ENCODE peak calls at places on chromosomes 12 and 14, in nine cellular contexts. One of them, this sample, is unnamed.
A peak's percentile ranks its signal among the peaks of the same experiment; 100 is the strongest.

GRCh38 chr12:105334568-105334967 is 4.1 kb downstream of the C12orf75 start:
- DNase-seq in HuH-7.5: no peak
- DNase-seq in effector memory CD8-positive, alpha-beta T cell: no peak
- DNase-seq in germinal center: no peak
- DNase-seq in H4: no peak
- DNase-seq in NT2/D1: no peak
- DNase-seq in AG09309: no peak
- DNase-seq in lower leg skin: no peak
- DNase-seq in GM23248: peak; percentile 84
- DNase-seq in this sample: no peak

GRCh38 chr14:105861985-105862465 is 335.6 kb downstream of the TMEM121 start:
- DNase-seq in HuH-7.5: no peak
- DNase-seq in effector memory CD8-positive, alpha-beta T cell: no peak
- DNase-seq in germinal center: peak; percentile 84
- DNase-seq in H4: no peak
- DNase-seq in NT2/D1: no peak
- DNase-seq in AG09309: no peak
- DNase-seq in lower leg skin: peak; percentile 79
- DNase-seq in GM23248: no peak
- DNase-seq in this sample: no peak

GRCh38 chr12:51098611-51099010 is 15.2 kb upstream of the CSRNP2 start:
- DNase-seq in HuH-7.5: no peak
- DNase-seq in effector memory CD8-positive, alpha-beta T cell: no peak
- DNase-seq in germinal center: no peak
- DNase-seq in H4: no peak
- DNase-seq in NT2/D1: no peak
- DNase-seq in AG09309: no peak
- DNase-seq in lower leg skin: no peak
- DNase-seq in GM23248: peak; percentile 44
- DNase-seq in this sample: no peak

GRCh38 chr12:89351489-89352241 is 636 bp downstream of the DUSP6 start:
- DNase-seq in HuH-7.5: no peak
- DNase-seq in effector memory CD8-positive, alpha-beta T cell: peak; percentile 31
- DNase-seq in germinal center: peak; percentile 59
- DNase-seq in H4: peak; percentile 19
- DNase-seq in NT2/D1: no peak
- DNase-seq in AG09309: no peak
- DNase-seq in lower leg skin: no peak
- DNase-seq in GM23248: peak; percentile 77
- DNase-seq in this sample: no peak

GRCh38 chr12:110940933-110941332 is 20.6 kb upstream of the MYL2 start:
- DNase-seq in HuH-7.5: no peak
- DNase-seq in effector memory CD8-positive, alpha-beta T cell: no peak
- DNase-seq in germinal center: no peak
- DNase-seq in H4: no peak
- DNase-seq in NT2/D1: no peak
- DNase-seq in AG09309: no peak
- DNase-seq in lower leg skin: peak; percentile 43
- DNase-seq in GM23248: no peak
- DNase-seq in this sample: no peak

GRCh38 chr14:23694085-23694975 is 58.2 kb downstream of the DHRS2 start:
- DNase-seq in HuH-7.5: no peak
- DNase-seq in effector memory CD8-positive, alpha-beta T cell: no peak
- DNase-seq in germinal center: no peak
- DNase-seq in H4: peak; percentile 8
- DNase-seq in NT2/D1: no peak
- DNase-seq in AG09309: peak; percentile 68
- DNase-seq in lower leg skin: no peak
- DNase-seq in GM23248: peak; percentile 66
- DNase-seq in this sample: no peak

GRCh38 chr12:25553083-25553482 is at the start of gene LMNTD1:
- DNase-seq in HuH-7.5: no peak
- DNase-seq in effector memory CD8-positive, alpha-beta T cell: no peak
- DNase-seq in germinal center: no peak
- DNase-seq in H4: no peak
- DNase-seq in NT2/D1: no peak
- DNase-seq in AG09309: peak; percentile 55
- DNase-seq in lower leg skin: no peak
- DNase-seq in GM23248: peak; percentile 89
- DNase-seq in this sample: no peak

GRCh38 chr12:111597731-111598636 is 1.1 kb downstream of the ATXN2 start:
- DNase-seq in HuH-7.5: peak; percentile 64
- DNase-seq in effector memory CD8-positive, alpha-beta T cell: peak; percentile 14
- DNase-seq in germinal center: peak; percentile 49
- DNase-seq in H4: no peak
- DNase-seq in NT2/D1: no peak
- DNase-seq in AG09309: no peak
- DNase-seq in lower leg skin: peak; percentile 90
- DNase-seq in GM23248: peak; percentile 62
- DNase-seq in this sample: no peak

GRCh38 chr12:75900781-75901254 is 130.8 kb downstream of the PHLDA1 start:
- DNase-seq in HuH-7.5: no peak
- DNase-seq in effector memory CD8-positive, alpha-beta T cell: no peak
- DNase-seq in germinal center: no peak
- DNase-seq in H4: no peak
- DNase-seq in NT2/D1: no peak
- DNase-seq in AG09309: no peak
- DNase-seq in lower leg skin: no peak
- DNase-seq in GM23248: no peak
- DNase-seq in this sample: no peak

GRCh38 chr14:29937116-29937515 is 9.5 kb upstream of the PRKD1 start:
- DNase-seq in HuH-7.5: no peak
- DNase-seq in effector memory CD8-positive, alpha-beta T cell: no peak
- DNase-seq in germinal center: no peak
- DNase-seq in H4: no peak
- DNase-seq in NT2/D1: no peak
- DNase-seq in AG09309: no peak
- DNase-seq in lower leg skin: no peak
- DNase-seq in GM23248: peak; percentile 68
- DNase-seq in this sample: no peak

GRCh38 chr12:52278931-52279682 is 4.7 kb downstream of the KRT86 start:
- DNase-seq in HuH-7.5: peak; percentile 93
- DNase-seq in effector memory CD8-positive, alpha-beta T cell: peak; percentile 68
- DNase-seq in germinal center: peak; percentile 84
- DNase-seq in H4: peak; percentile 63
- DNase-seq in NT2/D1: peak; percentile 54
- DNase-seq in AG09309: no peak
- DNase-seq in lower leg skin: peak; percentile 96
- DNase-seq in GM23248: peak; percentile 81
- DNase-seq in this sample: peak; percentile 63

This sample was measured in iPS DF 6.9.